ENCODE peak calls at places on chromosomes 11 and 22, in five cellular contexts. T, U, V, B and R are unnamed samples.

GRCh38 chr11:3841426-3842304 is 906 bp upstream of the RHOG start:
- DNase-seq in T (peak), U (peak), V (peak), B (peak), R (peak)

GRCh38 chr22:36334838-36335603 is 52.7 kb downstream of the MYH9 start:
- DNase-seq in T (peak), U (no peak), V (no peak), B (peak), R (no peak)

GRCh38 chr22:33073989-33074391 is 15.8 kb upstream of the SYN3 start:
- DNase-seq in T (no peak), U (no peak), V (no peak), B (peak), R (no peak)

GRCh38 chr22:20758688-20759087 is 15.2 kb upstream of the SERPIND1 start:
- DNase-seq in T (no peak), U (no peak), V (no peak), B (no peak), R (no peak)

GRCh38 chr11:87437133-87437843 is 399.6 kb downstream of the TMEM135 start:
- DNase-seq in T (no peak), U (no peak), V (no peak), B (no peak), R (no peak)

GRCh38 chr11:74226907-74227306 is 55.8 kb downstream of the PPME1 start:
- DNase-seq in T (no peak), U (no peak), V (no peak), B (no peak), R (no peak)

GRCh38 chr11:118609380-118610219 is 2.2 kb downstream of the PHLDB1 start:
- DNase-seq in T (peak), U (no peak), V (no peak), B (no peak), R (no peak)

GRCh38 chr11:122146475-122146874 is 30.5 kb upstream of the BLID start:
- DNase-seq in T (no peak), U (no peak), V (no peak), B (no peak), R (no peak)

GRCh38 chr11:78564889-78565467 is 9.7 kb downstream of the NARS2 start:
- DNase-seq in T (no peak), U (no peak), V (no peak), B (no peak), R (no peak)

GRCh38 chr11:46279393-46280099 is 2.1 kb downstream of the CREB3L1 start:
- DNase-seq in T (peak), U (peak), V (peak), B (peak), R (peak)